ENCODE peak calls at places on chromosomes 1 and 21, in four cellular contexts. One of them, this sample, is unnamed.

GRCh38 chr1:67005068-67005467 is 48.9 kb downstream of the SLC35D1 start:
- DNase-seq in K562: no peak
- DNase-seq in GM12878: no peak
- DNase-seq in H1: no peak
- DNase-seq in this sample: no peak

GRCh38 chr1:186519981-186520380 is 59.1 kb upstream of the PDC start:
- DNase-seq in K562: no peak
- DNase-seq in GM12878: no peak
- DNase-seq in H1: no peak
- DNase-seq in this sample: no peak

GRCh38 chr1:232398823-232399222 is 231.1 kb downstream of the SIPA1L2 start:
- DNase-seq in K562: no peak
- DNase-seq in H1: no peak
- DNase-seq in GM12878: no peak
- DNase-seq in this sample: no peak

GRCh38 chr1:88029142-88029541 is 654.9 kb upstream of the PKN2 start:
- DNase-seq in H1: no peak
- DNase-seq in GM12878: no peak
- DNase-seq in K562: no peak
- DNase-seq in this sample: peak; percentile 77

GRCh38 chr1:54768093-54768492 is 3.8 kb upstream of the PARS2 start:
- DNase-seq in H1: no peak
- DNase-seq in GM12878: no peak
- DNase-seq in K562: no peak
- DNase-seq in this sample: peak; percentile 48

GRCh38 chr21:27329255-27329851 is 362.5 kb upstream of the ADAMTS5 start:
- DNase-seq in K562: no peak
- DNase-seq in GM12878: no peak
- DNase-seq in H1: no peak
- DNase-seq in this sample: no peak

GRCh38 chr1:215489771-215490566 is 77.1 kb upstream of the KCTD3 start:
- DNase-seq in K562: no peak
- DNase-seq in H1: no peak
- DNase-seq in GM12878: no peak
- DNase-seq in this sample: no peak

GRCh38 chr1:12477936-12478611 is 139.9 kb downstream of the DHRS3 start:
- DNase-seq in GM12878: no peak
- DNase-seq in H1: no peak
- DNase-seq in K562: peak; percentile 86
- DNase-seq in this sample: peak; percentile 99

GRCh38 chr1:93662481-93663190 is 19.0 kb downstream of the BCAR3 start:
- DNase-seq in GM12878: no peak
- DNase-seq in H1: no peak
- DNase-seq in K562: no peak
- DNase-seq in this sample: no peak

GRCh38 chr1:45544530-45544929 is 6.1 kb upstream of the AKR1A1 start:
- DNase-seq in GM12878: no peak
- DNase-seq in H1: no peak
- DNase-seq in K562: no peak
- DNase-seq in this sample: no peak

GRCh38 chr21:44478801-44479167 is 23.5 kb downstream of the LRRC3 start:
- DNase-seq in H1: no peak
- DNase-seq in K562: no peak
- DNase-seq in GM12878: no peak
- DNase-seq in this sample: no peak

GRCh38 chr1:246659594-246660140 is 64.5 kb upstream of the SCCPDH start:
- DNase-seq in H1: no peak
- DNase-seq in GM12878: no peak
- DNase-seq in K562: no peak
- DNase-seq in this sample: no peak

GRCh38 chr1:110602466-110602865 is 3.7 kb downstream of the KCNA2 start:
- DNase-seq in H1: no peak
- DNase-seq in K562: no peak
- DNase-seq in GM12878: no peak
- DNase-seq in this sample: no peak

GRCh38 chr1:147252540-147252939 is 10.1 kb downstream of the CHD1L start:
- DNase-seq in GM12878: no peak
- DNase-seq in K562: no peak
- DNase-seq in H1: no peak
- DNase-seq in this sample: no peak

GRCh38 chr1:1291023-1291528 is 10.8 kb downstream of the SCNN1D start:
- DNase-seq in K562: peak; percentile 61
- DNase-seq in GM12878: no peak
- DNase-seq in H1: no peak
- DNase-seq in this sample: no peak

GRCh38 chr1:181135815-181136737 is 47.6 kb downstream of the IER5 start:
- DNase-seq in GM12878: no peak
- DNase-seq in H1: no peak
- DNase-seq in K562: no peak
- DNase-seq in this sample: no peak

GRCh38 chr1:8580566-8580965 is 236.9 kb downstream of the RERE start:
- DNase-seq in K562: no peak
- DNase-seq in H1: no peak
- DNase-seq in GM12878: no peak
- DNase-seq in this sample: no peak

GRCh38 chr1:119132179-119132578 is 8.3 kb downstream of the WARS2 start:
- DNase-seq in K562: no peak
- DNase-seq in GM12878: no peak
- DNase-seq in H1: no peak
- DNase-seq in this sample: no peak

GRCh38 chr21:25283720-25284119 is 323.6 kb downstream of the MRPL39 start:
- DNase-seq in H1: no peak
- DNase-seq in GM12878: no peak
- DNase-seq in K562: no peak
- DNase-seq in this sample: peak; percentile 0

GRCh38 chr21:25896657-25897056 is 161.9 kb downstream of the GABPA start:
- DNase-seq in GM12878: no peak
- DNase-seq in H1: no peak
- DNase-seq in K562: no peak
- DNase-seq in this sample: no peak

GRCh38 chr1:208154040-208154439 is 90.1 kb downstream of the PLXNA2 start:
- DNase-seq in GM12878: no peak
- DNase-seq in H1: no peak
- DNase-seq in K562: no peak
- DNase-seq in this sample: no peak

GRCh38 chr1:19442150-19443096 is 42.9 kb downstream of the CAPZB start:
- DNase-seq in K562: no peak
- DNase-seq in GM12878: no peak
- DNase-seq in H1: no peak
- DNase-seq in this sample: no peak

GRCh38 chr1:56525463-56526155 is 53.8 kb downstream of the PLPP3 start:
- DNase-seq in K562: no peak
- DNase-seq in GM12878: peak; percentile 79
- DNase-seq in H1: no peak
- DNase-seq in this sample: no peak

GRCh38 chr21:25572895-25573310 is 34.4 kb downstream of the MRPL39 start:
- DNase-seq in GM12878: peak; percentile 78
- DNase-seq in K562: no peak
- DNase-seq in H1: no peak
- DNase-seq in this sample: no peak

GRCh38 chr1:181347495-181348390 is 135.6 kb upstream of the CACNA1E start:
- DNase-seq in K562: no peak
- DNase-seq in GM12878: no peak
- DNase-seq in H1: no peak
- DNase-seq in this sample: no peak

GRCh38 chr1:101075926-101076325 is 50.3 kb upstream of the DPH5 start:
- DNase-seq in K562: no peak
- DNase-seq in H1: no peak
- DNase-seq in GM12878: no peak
- DNase-seq in this sample: no peak

GRCh38 chr1:186670279-186670964 is 9.8 kb downstream of the PTGS2 start:
- DNase-seq in GM12878: no peak
- DNase-seq in H1: no peak
- DNase-seq in K562: no peak
- DNase-seq in this sample: no peak

GRCh38 chr1:216457356-216457755 is 34.1 kb upstream of the USH2A start:
- DNase-seq in K562: no peak
- DNase-seq in GM12878: no peak
- DNase-seq in H1: no peak
- DNase-seq in this sample: no peak

GRCh38 chr21:34545079-34545884 is 33.3 kb upstream of the KCNE1 start:
- DNase-seq in H1: no peak
- DNase-seq in GM12878: peak; percentile 86
- DNase-seq in K562: no peak
- DNase-seq in this sample: peak; percentile 62

GRCh38 chr1:5637171-5637570 is 355.1 kb downstream of the NPHP4 start:
- DNase-seq in H1: no peak
- DNase-seq in K562: peak; percentile 28
- DNase-seq in GM12878: no peak
- DNase-seq in this sample: no peak

GRCh38 chr1:29017235-29017634 is 102.9 kb downstream of the EPB41 start:
- DNase-seq in K562: no peak
- DNase-seq in GM12878: no peak
- DNase-seq in H1: no peak
- DNase-seq in this sample: no peak

GRCh38 chr1:233879841-233880240 is 24.6 kb upstream of the SLC35F3 start:
- DNase-seq in K562: no peak
- DNase-seq in H1: no peak
- DNase-seq in GM12878: no peak
- DNase-seq in this sample: no peak

DNA sequence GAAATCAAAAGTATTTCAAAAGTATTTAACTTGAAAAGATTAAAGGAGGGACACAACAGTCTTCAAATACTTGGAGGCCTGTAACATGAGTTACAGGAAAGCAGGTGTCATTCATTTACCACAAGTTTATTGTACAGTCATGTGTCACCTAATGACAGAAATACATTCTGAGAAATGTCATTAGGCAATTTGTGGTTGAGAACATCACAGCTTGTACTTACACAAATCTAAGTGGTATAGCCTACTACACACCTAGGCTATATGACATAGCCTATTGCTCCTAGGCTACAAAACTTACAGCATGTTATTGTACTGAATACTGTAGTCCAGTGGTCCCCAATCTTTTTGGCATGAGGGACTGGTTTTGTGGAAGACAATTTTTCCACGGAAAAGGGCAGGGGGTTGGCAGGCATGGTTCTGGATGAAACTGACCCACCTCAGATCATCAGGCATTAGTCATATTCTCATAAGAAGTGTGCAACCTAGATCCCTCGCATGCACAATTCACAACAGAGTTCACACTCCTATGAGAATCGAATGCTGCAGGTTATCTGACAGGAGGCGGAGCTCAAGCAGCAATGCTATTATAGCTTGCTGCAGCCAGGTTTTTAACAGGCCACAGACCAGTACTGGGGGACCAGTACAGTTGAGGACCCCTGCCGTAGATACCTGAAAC is 25.0 kb upstream of the PHTF1 start:
- DNase-seq in H1: no peak
- DNase-seq in K562: no peak
- DNase-seq in GM12878: peak; percentile 64
- DNase-seq in this sample: no peak
- TF ChIP-seq CBX5 in H1: no peak
- TF ChIP-seq CBX5 in K562: no peak
- TF ChIP-seq CBX5 in GM12878: no peak
- TF ChIP-seq CBX5 in this sample: no peak

GRCh38 chr1:193614817-193615216 is 428.4 kb upstream of the B3GALT2 start:
- DNase-seq in GM12878: peak; percentile 2
- DNase-seq in H1: no peak
- DNase-seq in K562: no peak
- DNase-seq in this sample: no peak
- TF ChIP-seq CBX5 in GM12878: no peak
- TF ChIP-seq CBX5 in H1: no peak
- TF ChIP-seq CBX5 in K562: no peak
- TF ChIP-seq CBX5 in this sample: no peak

DNA sequence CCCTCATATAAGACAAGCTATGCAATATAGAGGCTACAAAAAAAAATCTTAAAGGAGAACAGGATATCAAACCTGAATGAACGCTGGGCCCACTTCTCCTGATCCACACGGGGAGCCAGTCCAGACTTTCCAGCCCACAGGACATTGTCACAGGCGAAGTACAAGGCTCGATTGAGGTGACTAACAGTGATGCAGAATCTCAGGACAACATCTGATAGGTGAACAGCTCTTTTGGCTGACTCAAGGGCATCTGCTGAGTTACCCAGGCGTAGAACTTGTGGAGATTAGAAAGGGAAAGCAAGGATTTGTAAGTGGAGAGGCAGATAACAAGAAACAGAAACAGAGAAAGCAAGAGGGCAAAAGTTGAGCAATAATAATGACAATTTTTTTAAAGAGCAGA is 1.8 kb downstream of the PEX11B start:
- DNase-seq in GM12878: no peak
- DNase-seq in K562: no peak
- DNase-seq in H1: no peak
- DNase-seq in this sample: no peak
- TF ChIP-seq CBX5 in GM12878: no peak
- TF ChIP-seq CBX5 in K562: no peak
- TF ChIP-seq CBX5 in H1: no peak
- TF ChIP-seq CBX5 in this sample: no peak

DNA sequence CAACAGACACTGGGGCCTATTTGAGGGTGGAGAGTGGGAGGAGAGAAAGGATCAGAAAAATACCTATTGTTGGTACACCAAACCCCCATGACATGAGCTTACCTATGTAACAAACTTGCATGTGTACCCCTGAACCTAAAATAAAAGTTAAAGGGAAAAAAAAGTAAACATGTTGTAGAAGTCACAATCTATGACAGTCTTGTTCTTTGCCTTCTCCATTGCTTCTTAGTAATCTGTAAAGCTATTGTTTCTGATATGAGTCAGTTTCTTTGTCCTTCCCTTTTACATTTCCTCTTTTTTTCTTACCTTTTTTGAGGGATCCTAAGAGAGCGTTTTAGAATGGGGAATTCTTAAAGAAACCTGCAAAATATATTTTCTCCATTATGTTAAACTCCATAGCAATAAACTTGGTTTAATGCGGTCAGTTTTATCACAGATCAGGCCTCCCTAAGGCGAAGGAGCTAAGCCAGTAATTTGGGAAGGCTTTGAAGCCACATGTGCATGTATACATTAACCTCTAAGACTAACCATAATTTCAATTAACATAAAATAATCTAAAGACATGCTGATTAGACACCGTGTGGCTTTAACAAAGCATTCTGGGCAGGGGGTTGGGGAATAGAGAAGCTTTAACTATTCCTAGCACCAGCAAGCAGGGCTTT is 77.8 kb upstream of the C1orf105 start:
- DNase-seq in H1: no peak
- DNase-seq in K562: no peak
- DNase-seq in GM12878: peak; percentile 76
- DNase-seq in this sample: no peak
- TF ChIP-seq CBX5 in H1: no peak
- TF ChIP-seq CBX5 in K562: no peak
- TF ChIP-seq CBX5 in GM12878: no peak
- TF ChIP-seq CBX5 in this sample: no peak

DNA sequence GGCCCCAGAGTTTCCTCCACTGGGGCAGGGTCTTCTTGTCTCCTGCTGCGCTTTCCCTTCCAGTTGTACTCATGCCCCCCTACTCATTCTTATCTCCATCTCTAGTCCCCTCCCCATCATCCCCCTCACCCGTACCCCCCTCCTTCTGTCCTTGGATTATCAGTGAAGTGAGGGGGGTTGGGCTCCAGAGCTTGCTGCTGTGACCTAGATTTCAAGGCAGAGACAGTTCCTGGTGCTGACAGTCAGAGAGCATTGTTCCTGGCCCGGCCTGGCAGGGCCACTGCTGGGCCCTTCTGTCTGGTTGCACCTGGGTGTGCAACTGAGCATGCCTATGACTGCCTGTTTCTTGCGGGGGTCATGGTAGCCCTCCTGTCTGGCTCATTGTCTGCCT is 4.5 kb downstream of the PEA15 start:
- DNase-seq in H1: no peak
- DNase-seq in GM12878: no peak
- DNase-seq in K562: no peak
- DNase-seq in this sample: no peak
- TF ChIP-seq CBX5 in H1: no peak
- TF ChIP-seq CBX5 in GM12878: no peak
- TF ChIP-seq CBX5 in K562: no peak
- TF ChIP-seq CBX5 in this sample: no peak